ENCODE peak calls at places on chromosomes 12 and 14, in seven cellular contexts. S is body of pancreas; N is cardiac muscle cell; Z is CD8-positive, alpha-beta T cell; G is NCI-H1105 treated with DMSO at 0.1 percent for 48 hours; K is IMR-90; W is iPS DF 19.7. A is an unnamed sample.

GRCh38 chr12:94763461-94763860 is 113.1 kb upstream of the TMCC3 start:
- DNase-seq in Z (no peak), W (no peak), G (no peak), K (no peak), S (no peak), N (no peak), A (no peak)

GRCh38 chr14:88535149-88535548 is 19.7 kb downstream of the PTPN21 start:
- DNase-seq in Z (no peak), W (no peak), G (no peak), K (no peak), N (no peak), S (peak; percentile 52), A (no peak)

GRCh38 chr12:32290411-32290810 is 108.9 kb upstream of the FGD4 start:
- DNase-seq in Z (no peak), G (no peak), W (no peak), K (peak; percentile 56), N (peak; percentile 19), S (no peak), A (no peak)

GRCh38 chr12:125331342-125332052 is 266.3 kb downstream of the AACS start:
- DNase-seq in W (no peak), Z (no peak), G (no peak), K (no peak), N (peak; percentile 1), S (no peak), A (no peak)

GRCh38 chr12:99455350-99456037 is 192.1 kb upstream of the GARIN6 start:
- DNase-seq in S (no peak), G (no peak), Z (no peak), K (no peak), N (peak; percentile 7), W (no peak), A (peak; percentile 25)

GRCh38 chr14:53249059-53249458 is 95.9 kb upstream of the DDHD1 start:
- DNase-seq in K (peak; percentile 13), W (no peak), G (no peak), S (no peak), Z (no peak), N (peak; percentile 22), A (no peak)

GRCh38 chr14:101620039-101620788 is 58.9 kb downstream of the DIO3 start:
- DNase-seq in K (no peak), G (no peak), S (no peak), Z (no peak), W (no peak), N (no peak), A (no peak)

GRCh38 chr12:117907108-117907689 is 61.6 kb downstream of the KSR2 start:
- DNase-seq in W (no peak), N (no peak), G (peak; percentile 35), K (no peak), S (peak; percentile 25), Z (no peak), A (no peak)

GRCh38 chr14:100605706-100606686 is 18.8 kb upstream of the BEGAIN start:
- DNase-seq in Z (no peak), N (peak; percentile 43), W (no peak), K (peak; percentile 18), G (no peak), S (no peak), A (no peak)

GRCh38 chr14:78763746-78764145 is 593.6 kb downstream of the NRXN3 start:
- DNase-seq in S (no peak), Z (no peak), G (no peak), W (no peak), N (no peak), K (no peak), A (no peak)

GRCh38 chr12:114682101-114682919 is 1.7 kb downstream of the TBX3 start:
- DNase-seq in K (no peak), G (no peak), S (no peak), N (no peak), Z (no peak), W (no peak), A (no peak)

GRCh38 chr12:77352941-77353340 is 287.6 kb upstream of the E2F7 start:
- DNase-seq in K (no peak), N (peak; percentile 18), Z (no peak), W (no peak), G (no peak), S (no peak), A (no peak)

GRCh38 chr14:88492272-88493089 is 62.3 kb downstream of the PTPN21 start:
- DNase-seq in Z (peak; percentile 49), S (peak; percentile 78), W (peak; percentile 40), N (peak; percentile 87), G (peak; percentile 52), K (peak; percentile 81), A (peak; percentile 41)

GRCh38 chr14:35509846-35510245 is 24.1 kb upstream of the INSM2 start:
- DNase-seq in G (no peak), Z (no peak), K (no peak), S (no peak), N (no peak), W (no peak), A (no peak)

GRCh38 chr14:94380225-94381148 is 7.9 kb downstream of the SERPINA1 start:
- DNase-seq in K (no peak), S (no peak), N (no peak), G (no peak), W (no peak), Z (no peak), A (no peak)